ENCODE peak calls at places on chromosomes 3 and 15, in eight cellular contexts. L is right atrium auricular region, F is IMR-90, Q is BE2C, B is H1, T is spleen, H is PC-9, I is SK-N-SH. R is an unnamed sample.

GRCh38 chr15:58873267-58873666 is 60.2 kb downstream of the SLTM start:
- DNase-seq in L (no peak), F (peak; percentile 67), Q (no peak), B (no peak), T (no peak), H (no peak), I (no peak), R (no peak)

GRCh38 chr15:22880068-22880980 is 41.9 kb downstream of the NIPA2 start:
- DNase-seq in L (no peak), F (no peak), Q (no peak), B (no peak), T (no peak), H (no peak), I (no peak), R (no peak)

GRCh38 chr3:130601662-130602061 is 84.7 kb downstream of the COL6A6 start:
- DNase-seq in L (no peak), F (peak; percentile 40), Q (no peak), B (no peak), T (no peak), H (no peak), I (no peak), R (no peak)

GRCh38 chr15:57566840-57567239 is 24.9 kb upstream of the MYZAP start:
- DNase-seq in L (no peak), F (no peak), Q (no peak), B (no peak), T (no peak), H (no peak), I (no peak), R (no peak)

GRCh38 chr3:38114875-38115644 is 21.9 kb downstream of the ACAA1 start:
- DNase-seq in L (no peak), F (no peak), Q (no peak), B (no peak), T (peak; percentile 66), H (no peak), I (no peak), R (no peak)

GRCh38 chr15:74263473-74263872 is 27.3 kb downstream of the CCDC33 start:
- DNase-seq in L (no peak), F (no peak), Q (no peak), B (no peak), T (no peak), H (no peak), I (no peak), R (no peak)

GRCh38 chr3:12818273-12818672 is 21.8 kb downstream of the CAND2 start:
- DNase-seq in L (no peak), F (no peak), Q (no peak), B (no peak), T (peak; percentile 54), H (no peak), I (no peak), R (no peak)

GRCh38 chr15:83709246-83709645 is 55.3 kb downstream of the ADAMTSL3 start:
- DNase-seq in L (no peak), F (peak; percentile 38), Q (no peak), B (no peak), T (no peak), H (no peak), I (no peak), R (no peak)

GRCh38 chr3:131856171-131856570 is 178.6 kb downstream of the CPNE4 start:
- DNase-seq in L (no peak), F (no peak), Q (no peak), B (no peak), T (no peak), H (no peak), I (no peak), R (no peak)

DNA sequence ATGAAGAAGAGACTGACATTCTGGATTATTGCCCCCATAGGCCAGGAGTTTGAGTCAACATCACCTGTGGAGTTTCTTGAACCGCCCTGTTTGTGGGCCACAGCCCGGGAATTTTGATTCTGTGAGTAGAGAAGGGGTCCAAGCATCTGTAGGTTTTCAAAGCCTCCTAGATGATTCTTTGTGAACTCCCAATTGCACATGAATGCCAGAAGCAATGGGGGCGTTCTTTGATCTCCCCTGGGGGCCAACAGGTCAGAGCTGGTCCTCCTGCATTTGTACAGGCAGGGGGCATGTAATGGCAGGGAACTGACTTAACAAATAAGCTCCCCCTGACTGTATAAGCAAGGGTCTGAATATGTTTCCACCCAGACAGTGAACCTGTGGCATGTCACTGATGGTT is 260.3 kb downstream of the SLCO3A1 start:
- DNase-seq in L (no peak), F (no peak), Q (no peak), B (no peak), T (no peak), H (no peak), I (no peak), R (no peak)
- H3K27me3 ChIP-seq in L (no peaks in the 10 kb centered on the region), F (no peaks in the 10 kb centered on the region), Q (no peaks in the 10 kb centered on the region), B (no peaks in the 10 kb centered on the region), T (no peaks in the 10 kb centered on the region), H (no peaks in the 10 kb centered on the region), I (no peaks in the 10 kb centered on the region), R (no peaks in the 10 kb centered on the region)

GRCh38 chr3:28677581-28677980 is 329.0 kb upstream of the AZI2 start:
- DNase-seq in L (peak; percentile 59), F (no peak), Q (peak; percentile 46), B (no peak), T (peak; percentile 48), H (no peak), I (no peak), R (no peak)

GRCh38 chr3:28678083-28678482 is 329.5 kb upstream of the AZI2 start:
- DNase-seq in L (no peak), F (no peak), Q (no peak), B (no peak), T (no peak), H (no peak), I (no peak), R (no peak)

GRCh38 chr3:28672411-28672810 is 323.8 kb upstream of the AZI2 start:
- DNase-seq in L (no peak), F (no peak), Q (no peak), B (no peak), T (no peak), H (no peak), I (no peak), R (no peak)

GRCh38 chr3:28674212-28674611 is 325.6 kb upstream of the AZI2 start:
- DNase-seq in L (no peak), F (no peak), Q (no peak), B (no peak), T (no peak), H (no peak), I (no peak), R (no peak)

DNA sequence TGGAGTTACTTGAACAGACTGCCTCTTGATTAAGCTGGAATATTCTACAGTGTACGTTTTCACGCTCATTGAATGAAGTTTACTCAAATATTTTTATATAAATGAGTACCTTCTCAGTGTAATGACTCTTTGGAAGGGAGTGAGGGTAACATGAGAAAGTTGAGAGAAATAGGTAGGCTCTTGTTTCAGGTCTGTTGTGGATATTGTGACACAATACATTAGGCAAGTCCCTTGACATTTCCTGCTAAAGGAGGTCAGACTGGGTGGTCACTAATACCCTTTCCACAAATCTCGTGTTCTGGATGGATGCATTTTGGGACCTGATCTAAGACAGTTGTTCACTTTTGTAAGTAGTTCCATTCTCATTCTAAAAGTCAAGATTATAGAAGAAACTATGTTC is 324.8 kb upstream of the AZI2 start:
- DNase-seq in L (no peak), F (no peak), Q (no peak), B (no peak), T (no peak), H (no peak), I (no peak), R (no peak)
- TF ChIP-seq CTCF in L (no peak), F (no peak), Q (no peak), B (no peak), T (no peak), H (no peak), I (no peak), R (no peak)

DNA sequence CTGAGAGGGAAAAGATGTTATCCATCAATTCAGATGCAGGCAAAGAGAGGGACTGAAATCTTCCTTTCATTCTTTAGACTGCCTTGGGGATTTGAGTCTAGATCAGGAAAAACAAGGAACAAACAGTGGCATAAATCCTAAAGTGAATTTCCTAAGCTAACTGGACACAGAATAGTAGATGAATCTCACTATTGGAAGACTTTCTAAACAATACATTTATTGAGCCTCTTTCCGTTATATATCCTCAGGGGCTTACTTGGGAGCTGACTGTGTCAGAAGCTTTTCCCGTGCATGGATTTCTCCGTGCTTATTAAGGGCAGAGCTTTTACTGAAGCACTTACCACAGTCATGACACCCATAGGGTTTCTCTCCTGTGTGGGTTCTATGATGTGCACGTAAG is 10.0 kb downstream of the ZSCAN29 start:
- DNase-seq in L (no peak), F (no peak), Q (no peak), B (no peak), T (no peak), H (no peak), I (no peak), R (no peak)
- H3K9me3 ChIP-seq in L (peaks cover 19% of the 10 kb centered on the region), F (peaks cover 52% of the 10 kb centered on the region), Q (peaks cover 11% of the 10 kb centered on the region), B (peaks cover 24% of the 10 kb centered on the region), T (peaks cover 86% of the 10 kb centered on the region), H (peaks cover 29% of the 10 kb centered on the region), I (peaks cover 26% of the 10 kb centered on the region), R (peaks cover 58% of the 10 kb centered on the region)

GRCh38 chr3:14837864-14838263 is 19.1 kb downstream of the FGD5 start:
- DNase-seq in L (no peak), F (no peak), Q (no peak), B (no peak), T (no peak), H (no peak), I (peak; percentile 58), R (no peak)
- H3K27me3 ChIP-seq in L (no peaks in the 10 kb centered on the region), F (peaks cover 31% of the 10 kb centered on the region), Q (no peaks in the 10 kb centered on the region), B (no peaks in the 10 kb centered on the region), T (peaks cover 4% of the 10 kb centered on the region), H (peaks cover 42% of the 10 kb centered on the region), I (peaks cover 12% of the 10 kb centered on the region), R (no peaks in the 10 kb centered on the region)

GRCh38 chr3:64224826-64225606 is at the start of gene PRICKLE2:
- DNase-seq in L (peak; percentile 94), F (peak; percentile 96), Q (peak; percentile 61), B (peak; percentile 43), T (peak; percentile 76), H (no peak), I (no peak), R (no peak)
- TF ChIP-seq CTCF in L (peak; percentile 50), F (peak; percentile 49), Q (peak; percentile 14), B (peak; percentile 18), T (no peak), H (no peak), I (peak; percentile 33), R (no peak)